ENCODE peak calls at places on chromosomes 3 and 15, in seven cellular contexts. One of them, this sample, is unnamed.

GRCh38 chr3:49900491-49901153 is 3.1 kb downstream of the MST1R start:
- DNase-seq in psoas muscle: peak; percentile 82
- DNase-seq in IMR-90: peak; percentile 22
- DNase-seq in PC-3: peak; percentile 99
- DNase-seq in hepatocyte: peak; percentile 73
- DNase-seq in body of pancreas: peak; percentile 95
- DNase-seq in lung: peak; percentile 87
- DNase-seq in this sample: peak; percentile 87

GRCh38 chr15:71437919-71438318 is 322.6 kb downstream of the THSD4 start:
- DNase-seq in PC-3: peak; percentile 73
- DNase-seq in IMR-90: no peak
- DNase-seq in body of pancreas: no peak
- DNase-seq in psoas muscle: no peak
- DNase-seq in hepatocyte: no peak
- DNase-seq in lung: peak; percentile 63
- DNase-seq in this sample: no peak

GRCh38 chr15:40314723-40315276 is 7.1 kb upstream of the PLCB2 start:
- DNase-seq in IMR-90: peak; percentile 53
- DNase-seq in psoas muscle: no peak
- DNase-seq in body of pancreas: no peak
- DNase-seq in hepatocyte: no peak
- DNase-seq in PC-3: peak; percentile 41
- DNase-seq in lung: no peak
- DNase-seq in this sample: peak; percentile 44

GRCh38 chr3:141248064-141248463 is 16.4 kb downstream of the PXYLP1 start:
- DNase-seq in body of pancreas: no peak
- DNase-seq in IMR-90: no peak
- DNase-seq in lung: no peak
- DNase-seq in hepatocyte: no peak
- DNase-seq in PC-3: no peak
- DNase-seq in psoas muscle: no peak
- DNase-seq in this sample: no peak

GRCh38 chr15:39959411-39959810 is 25.5 kb downstream of the EIF2AK4 start:
- DNase-seq in body of pancreas: no peak
- DNase-seq in PC-3: no peak
- DNase-seq in lung: no peak
- DNase-seq in IMR-90: peak; percentile 42
- DNase-seq in hepatocyte: no peak
- DNase-seq in psoas muscle: no peak
- DNase-seq in this sample: no peak

GRCh38 chr3:142088522-142088921 is 60.8 kb downstream of the TFDP2 start:
- DNase-seq in lung: no peak
- DNase-seq in IMR-90: no peak
- DNase-seq in body of pancreas: no peak
- DNase-seq in psoas muscle: no peak
- DNase-seq in PC-3: peak; percentile 29
- DNase-seq in hepatocyte: no peak
- DNase-seq in this sample: no peak

GRCh38 chr3:69890094-69890493 is 109.4 kb upstream of the SAMMSON start:
- DNase-seq in body of pancreas: no peak
- DNase-seq in psoas muscle: no peak
- DNase-seq in IMR-90: peak; percentile 61
- DNase-seq in hepatocyte: no peak
- DNase-seq in PC-3: peak; percentile 72
- DNase-seq in lung: no peak
- DNase-seq in this sample: no peak

GRCh38 chr3:135473449-135473848 is 492.1 kb upstream of the PPP2R3A start:
- DNase-seq in IMR-90: no peak
- DNase-seq in psoas muscle: no peak
- DNase-seq in body of pancreas: no peak
- DNase-seq in hepatocyte: no peak
- DNase-seq in lung: no peak
- DNase-seq in PC-3: no peak
- DNase-seq in this sample: no peak

GRCh38 chr15:80203361-80203885 is 48.6 kb downstream of the CTXND1 start:
- DNase-seq in lung: no peak
- DNase-seq in hepatocyte: no peak
- DNase-seq in body of pancreas: no peak
- DNase-seq in IMR-90: no peak
- DNase-seq in psoas muscle: no peak
- DNase-seq in PC-3: no peak
- DNase-seq in this sample: no peak

GRCh38 chr3:101311676-101312075 is 8.7 kb downstream of the IMPG2 start:
- DNase-seq in psoas muscle: no peak
- DNase-seq in body of pancreas: no peak
- DNase-seq in hepatocyte: no peak
- DNase-seq in IMR-90: no peak
- DNase-seq in lung: no peak
- DNase-seq in PC-3: no peak
- DNase-seq in this sample: no peak

GRCh38 chr3:97864-98263 is 98.7 kb upstream of the CHL1 start:
- DNase-seq in hepatocyte: no peak
- DNase-seq in psoas muscle: no peak
- DNase-seq in IMR-90: no peak
- DNase-seq in lung: no peak
- DNase-seq in PC-3: no peak
- DNase-seq in body of pancreas: no peak
- DNase-seq in this sample: no peak

GRCh38 chr15:77530576-77530975 is 102.1 kb downstream of the LINGO1 start:
- DNase-seq in psoas muscle: peak; percentile 3
- DNase-seq in PC-3: no peak
- DNase-seq in lung: no peak
- DNase-seq in body of pancreas: no peak
- DNase-seq in IMR-90: no peak
- DNase-seq in hepatocyte: no peak
- DNase-seq in this sample: peak; percentile 11

GRCh38 chr3:110928016-110928662 is 143.5 kb upstream of the NECTIN3 start:
- DNase-seq in body of pancreas: no peak
- DNase-seq in hepatocyte: no peak
- DNase-seq in psoas muscle: no peak
- DNase-seq in lung: no peak
- DNase-seq in IMR-90: no peak
- DNase-seq in PC-3: no peak
- DNase-seq in this sample: no peak

GRCh38 chr15:51319539-51319938 is 18.9 kb downstream of the CYP19A1 start:
- DNase-seq in lung: no peak
- DNase-seq in hepatocyte: no peak
- DNase-seq in psoas muscle: no peak
- DNase-seq in PC-3: no peak
- DNase-seq in IMR-90: no peak
- DNase-seq in body of pancreas: no peak
- DNase-seq in this sample: no peak

GRCh38 chr3:33858131-33858530 is 59.7 kb downstream of the PDCD6IP start:
- DNase-seq in hepatocyte: no peak
- DNase-seq in lung: no peak
- DNase-seq in PC-3: peak; percentile 27
- DNase-seq in psoas muscle: no peak
- DNase-seq in body of pancreas: no peak
- DNase-seq in IMR-90: no peak
- DNase-seq in this sample: no peak

GRCh38 chr3:143972155-143972494 is 502 bp downstream of the DIPK2A start:
- DNase-seq in hepatocyte: no peak
- DNase-seq in body of pancreas: no peak
- DNase-seq in lung: no peak
- DNase-seq in psoas muscle: no peak
- DNase-seq in IMR-90: no peak
- DNase-seq in PC-3: no peak
- DNase-seq in this sample: no peak

GRCh38 chr3:16378920-16379319 is 113.9 kb downstream of the OXNAD1 start:
- DNase-seq in psoas muscle: no peak
- DNase-seq in IMR-90: peak; percentile 96
- DNase-seq in hepatocyte: no peak
- DNase-seq in PC-3: peak; percentile 56
- DNase-seq in body of pancreas: no peak
- DNase-seq in lung: no peak
- DNase-seq in this sample: no peak

GRCh38 chr3:189961525-189962161 is 159.1 kb downstream of the P3H2 start:
- DNase-seq in body of pancreas: peak; percentile 81
- DNase-seq in hepatocyte: peak; percentile 90
- DNase-seq in psoas muscle: peak; percentile 76
- DNase-seq in lung: peak; percentile 73
- DNase-seq in PC-3: peak; percentile 95
- DNase-seq in IMR-90: peak; percentile 82
- DNase-seq in this sample: peak; percentile 89

GRCh38 chr3:36944641-36945270 is at the start of gene TRANK1:
- DNase-seq in lung: peak; percentile 82
- DNase-seq in IMR-90: peak; percentile 34
- DNase-seq in body of pancreas: peak; percentile 45
- DNase-seq in psoas muscle: peak; percentile 78
- DNase-seq in PC-3: no peak
- DNase-seq in hepatocyte: peak; percentile 75
- DNase-seq in this sample: peak; percentile 87

GRCh38 chr15:60372756-60373155 is 25.0 kb downstream of the ANXA2 start:
- DNase-seq in hepatocyte: no peak
- DNase-seq in psoas muscle: no peak
- DNase-seq in body of pancreas: no peak
- DNase-seq in lung: no peak
- DNase-seq in PC-3: peak; percentile 38
- DNase-seq in IMR-90: no peak
- DNase-seq in this sample: no peak
- H3K4me1 ChIP-seq in hepatocyte: peaks cover 59% of the 10 kb centered on the region
- H3K4me1 ChIP-seq in psoas muscle: peaks cover 77% of the 10 kb centered on the region
- H3K4me1 ChIP-seq in body of pancreas: peaks cover 66% of the 10 kb centered on the region
- H3K4me1 ChIP-seq in lung: peaks cover 18% of the 10 kb centered on the region
- H3K4me1 ChIP-seq in PC-3: peaks cover 83% of the 10 kb centered on the region
- H3K4me1 ChIP-seq in IMR-90: peaks cover 43% of the 10 kb centered on the region
- H3K4me1 ChIP-seq in this sample: peaks cover 15% of the 10 kb centered on the region

DNA sequence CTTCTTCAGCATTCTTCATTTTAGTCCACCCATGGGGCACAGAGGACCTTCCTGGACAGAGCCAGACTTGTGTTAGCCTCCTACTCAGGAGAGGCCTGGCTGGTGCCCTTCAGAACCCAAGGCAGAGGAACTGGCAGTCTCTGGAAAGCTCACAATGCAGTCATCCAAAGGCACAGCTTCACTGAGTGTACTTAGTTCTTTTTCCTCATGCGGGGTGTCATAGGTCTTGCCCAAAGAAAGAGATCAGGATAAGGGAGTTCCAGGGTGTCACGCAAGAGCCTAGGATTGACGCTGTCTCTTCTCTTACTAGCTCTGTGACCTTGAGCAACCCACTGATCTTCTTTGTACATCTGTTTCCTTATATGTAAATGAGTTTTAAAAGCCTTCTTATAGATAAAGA is 58.7 kb downstream of the CD200 start:
- DNase-seq in body of pancreas: no peak
- DNase-seq in psoas muscle: no peak
- DNase-seq in hepatocyte: no peak
- DNase-seq in IMR-90: no peak
- DNase-seq in lung: no peak
- DNase-seq in PC-3: no peak
- DNase-seq in this sample: no peak
- H3K4me1 ChIP-seq in body of pancreas: no peaks in the 10 kb centered on the region
- H3K4me1 ChIP-seq in psoas muscle: no peaks in the 10 kb centered on the region
- H3K4me1 ChIP-seq in hepatocyte: peaks cover 21% of the 10 kb centered on the region
- H3K4me1 ChIP-seq in IMR-90: peaks cover 15% of the 10 kb centered on the region
- H3K4me1 ChIP-seq in lung: peaks cover 7% of the 10 kb centered on the region
- H3K4me1 ChIP-seq in PC-3: peaks cover 10% of the 10 kb centered on the region
- H3K4me1 ChIP-seq in this sample: peaks cover 4% of the 10 kb centered on the region

GRCh38 chr15:95932141-95932540 is 398.4 kb upstream of the NR2F2 start:
- DNase-seq in IMR-90: no peak
- DNase-seq in psoas muscle: no peak
- DNase-seq in hepatocyte: no peak
- DNase-seq in lung: no peak
- DNase-seq in PC-3: peak; percentile 4
- DNase-seq in body of pancreas: no peak
- DNase-seq in this sample: no peak
- H3K4me1 ChIP-seq in IMR-90: no peaks in the 10 kb centered on the region
- H3K4me1 ChIP-seq in psoas muscle: no peaks in the 10 kb centered on the region
- H3K4me1 ChIP-seq in hepatocyte: no peaks in the 10 kb centered on the region
- H3K4me1 ChIP-seq in lung: no peaks in the 10 kb centered on the region
- H3K4me1 ChIP-seq in PC-3: peaks cover 22% of the 10 kb centered on the region
- H3K4me1 ChIP-seq in body of pancreas: no peaks in the 10 kb centered on the region
- H3K4me1 ChIP-seq in this sample: no peaks in the 10 kb centered on the region

GRCh38 chr3:56188201-56188600 is 280.1 kb downstream of the ERC2 start:
- DNase-seq in PC-3: no peak
- DNase-seq in psoas muscle: no peak
- DNase-seq in body of pancreas: no peak
- DNase-seq in lung: no peak
- DNase-seq in hepatocyte: no peak
- DNase-seq in IMR-90: no peak
- DNase-seq in this sample: no peak
- H3K4me1 ChIP-seq in PC-3: no peaks in the 10 kb centered on the region
- H3K4me1 ChIP-seq in psoas muscle: no peaks in the 10 kb centered on the region
- H3K4me1 ChIP-seq in body of pancreas: no peaks in the 10 kb centered on the region
- H3K4me1 ChIP-seq in lung: no peaks in the 10 kb centered on the region
- H3K4me1 ChIP-seq in hepatocyte: peaks cover 3% of the 10 kb centered on the region
- H3K4me1 ChIP-seq in IMR-90: no peaks in the 10 kb centered on the region
- H3K4me1 ChIP-seq in this sample: no peaks in the 10 kb centered on the region

DNA sequence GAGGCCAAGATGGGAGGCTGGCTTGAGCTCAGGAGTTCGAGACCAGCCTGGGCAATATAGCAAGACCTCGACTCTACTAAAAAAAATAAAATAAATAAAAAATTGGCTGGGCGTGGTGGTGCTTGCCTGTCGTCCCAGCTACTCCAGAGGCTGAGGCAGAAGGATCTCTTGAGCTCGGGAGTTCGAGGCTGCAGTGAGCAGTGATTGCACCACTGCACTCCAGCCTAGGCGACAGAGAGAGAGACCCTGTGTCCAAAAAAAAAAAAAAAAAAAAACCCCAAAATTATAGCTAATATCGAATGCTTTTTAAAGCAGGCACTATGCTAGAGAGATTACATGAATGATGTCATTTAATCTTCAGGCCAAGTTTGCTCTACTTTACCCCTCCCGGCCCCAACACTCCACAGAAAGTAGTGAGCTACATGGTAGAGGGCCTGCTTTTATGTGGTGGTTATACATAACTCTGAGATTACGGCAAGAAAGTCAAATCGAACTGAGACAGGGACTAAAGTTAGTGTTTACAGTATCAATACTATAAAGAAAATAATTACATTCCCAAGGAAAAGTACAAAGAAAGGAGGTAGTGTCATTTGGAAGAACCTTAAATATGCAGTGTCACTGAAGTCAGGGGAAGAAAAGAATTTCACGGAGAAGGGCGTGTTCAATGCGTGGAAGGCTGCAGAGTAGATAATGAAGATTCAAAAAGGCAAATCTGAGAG is 1.1 kb downstream of the ADPGK start:
- DNase-seq in lung: no peak
- DNase-seq in hepatocyte: peak; percentile 32
- DNase-seq in psoas muscle: no peak
- DNase-seq in IMR-90: no peak
- DNase-seq in body of pancreas: no peak
- DNase-seq in PC-3: no peak
- DNase-seq in this sample: no peak
- H3K4me1 ChIP-seq in lung: peaks cover 6% of the 10 kb centered on the region
- H3K4me1 ChIP-seq in hepatocyte: peaks cover 24% of the 10 kb centered on the region
- H3K4me1 ChIP-seq in psoas muscle: peaks cover 31% of the 10 kb centered on the region
- H3K4me1 ChIP-seq in IMR-90: peaks cover 16% of the 10 kb centered on the region
- H3K4me1 ChIP-seq in body of pancreas: peaks cover 27% of the 10 kb centered on the region
- H3K4me1 ChIP-seq in PC-3: peaks cover 6% of the 10 kb centered on the region
- H3K4me1 ChIP-seq in this sample: no peaks in the 10 kb centered on the region

This sample was measured in aorta.